ENCODE peak calls at places on chromosomes 12 and 14, in four cellular contexts. X is HCT116, O is K562, I is HepG2. V is an unnamed sample.

GRCh38 chr14:59199205-59199604 is 10.7 kb downstream of the DAAM1 start:
- DNase-seq in X (no peak), I (no peak), O (peak; percentile 8), V (no peak)

GRCh38 chr12:41076114-41076513 is 112.0 kb upstream of the PDZRN4 start:
- DNase-seq in I (no peak), O (no peak), X (no peak), V (no peak)

GRCh38 chr12:96047621-96048211 is 12.3 kb upstream of the LTA4H start:
- DNase-seq in I (peak; percentile 27), X (peak; percentile 93), O (no peak), V (no peak)

GRCh38 chr12:94427520-94428381 is 31.9 kb downstream of the CEP83 start:
- DNase-seq in I (no peak), O (no peak), X (no peak), V (no peak)

GRCh38 chr12:79954037-79954436 is 19.1 kb upstream of the PPP1R12A start:
- DNase-seq in I (no peak), X (no peak), O (no peak), V (no peak)

GRCh38 chr12:3137268-3137761 is 60.1 kb downstream of the TSPAN9 start:
- DNase-seq in I (no peak), O (no peak), X (no peak), V (no peak)

GRCh38 chr14:89617471-89618291 is 200.6 kb upstream of the FOXN3 start:
- DNase-seq in O (no peak), I (peak; percentile 12), X (no peak), V (no peak)

GRCh38 chr12:125131958-125132357 is 66.7 kb downstream of the AACS start:
- DNase-seq in X (no peak), I (no peak), O (no peak), V (no peak)

GRCh38 chr12:30585877-30586276 is 109.8 kb downstream of the IPO8 start:
- DNase-seq in I (no peak), O (no peak), X (no peak), V (no peak)

GRCh38 chr12:6539276-6540134 is 5.2 kb downstream of the GAPDH start:
- DNase-seq in X (no peak), I (no peak), O (no peak), V (no peak)

GRCh38 chr14:75279153-75279738 is 618 bp downstream of the FOS start:
- DNase-seq in O (peak; percentile 36), X (no peak), I (no peak), V (no peak)

GRCh38 chr12:111063296-111064026 is 143.1 kb upstream of the MYL2 start:
- DNase-seq in I (no peak), O (no peak), X (no peak), V (no peak)

GRCh38 chr14:55094630-55095157 is 34.4 kb upstream of the LGALS3 start:
- DNase-seq in I (no peak), X (no peak), O (no peak), V (no peak)

GRCh38 chr12:42564540-42564939 is 25.0 kb downstream of the PRICKLE1 start:
- DNase-seq in X (no peak), I (no peak), O (no peak), V (no peak)

GRCh38 chr12:47803196-47803875 is 16.4 kb downstream of the HDAC7 start:
- DNase-seq in X (no peak), I (no peak), O (no peak), V (no peak)

GRCh38 chr12:65318186-65318685 is 39.8 kb downstream of the MSRB3 start:
- DNase-seq in X (no peak), I (no peak), O (no peak), V (no peak)

GRCh38 chr14:99809376-99809775 is 16.2 kb downstream of the EML1 start:
- DNase-seq in X (no peak), O (no peak), I (no peak), V (no peak)

GRCh38 chr14:89534896-89535615 is 118.0 kb upstream of the FOXN3 start:
- DNase-seq in I (no peak), X (no peak), O (no peak), V (no peak)

GRCh38 chr12:121794532-121795028 is 1.1 kb upstream of the RHOF start:
- DNase-seq in O (peak; percentile 31), X (no peak), I (no peak), V (no peak)

GRCh38 chr12:105329926-105330282 is 587 bp upstream of the C12orf75 start:
- DNase-seq in I (no peak), X (no peak), O (no peak), V (no peak)

GRCh38 chr12:81888961-81889360 is 129.8 kb upstream of the PPFIA2 start:
- DNase-seq in O (no peak), I (no peak), X (no peak), V (no peak)

GRCh38 chr12:3538691-3539030 is 47.7 kb downstream of the PRMT8 start:
- DNase-seq in O (no peak), I (no peak), X (no peak), V (no peak)

GRCh38 chr12:96327889-96328288 is 72.3 kb downstream of the CDK17 start:
- DNase-seq in X (no peak), I (no peak), O (no peak), V (no peak)

GRCh38 chr14:94447206-94447605 is 5.4 kb downstream of the SERPINA11 start:
- DNase-seq in O (no peak), I (no peak), X (no peak), V (no peak)

GRCh38 chr12:110585231-110585799 is 2.2 kb upstream of the PPTC7 start:
- DNase-seq in O (no peak), X (no peak), I (no peak), V (no peak)

GRCh38 chr12:132124766-132125425 is 19.2 kb downstream of the DDX51 start:
- DNase-seq in O (no peak), I (no peak), X (no peak), V (no peak)

GRCh38 chr14:37641117-37641516 is 45.7 kb downstream of the TTC6 start:
- DNase-seq in O (no peak), I (no peak), X (no peak), V (no peak)

GRCh38 chr14:102875652-102876051 is 46.8 kb upstream of the AMN start:
- DNase-seq in X (no peak), I (no peak), O (no peak), V (no peak)

GRCh38 chr12:70178038-70178437 is 65.2 kb upstream of the CNOT2 start:
- DNase-seq in X (no peak), I (no peak), O (no peak), V (no peak)

GRCh38 chr14:100147181-100147631 is 12.2 kb downstream of the DEGS2 start:
- DNase-seq in X (no peak), I (no peak), O (no peak), V (no peak)

GRCh38 chr12:113863455-113863845 is 102.7 kb downstream of the RBM19 start:
- DNase-seq in I (no peak), O (peak; percentile 44), X (no peak), V (no peak)

GRCh38 chr12:110248096-110248447 is 33.0 kb upstream of the ATP2A2 start:
- DNase-seq in I (no peak), O (no peak), X (no peak), V (no peak)

GRCh38 chr14:90645842-90646443 is 170.3 kb downstream of the TTC7B start:
- DNase-seq in X (peak; percentile 55), I (peak; percentile 32), O (no peak), V (no peak)

GRCh38 chr12:80593766-80594165 is 113.7 kb upstream of the MYF6 start:
- DNase-seq in I (no peak), X (no peak), O (no peak), V (no peak)

GRCh38 chr14:103073876-103074698 is 9.9 kb upstream of the LBHD2 start:
- DNase-seq in X (no peak), I (no peak), O (no peak), V (no peak)

GRCh38 chr12:49577589-49578315 is 9.8 kb upstream of the MCRS1 start:
- DNase-seq in O (no peak), I (no peak), X (no peak), V (no peak)

GRCh38 chr14:64841121-64841611 is 38.5 kb downstream of the SPTB start:
- DNase-seq in X (peak; percentile 56), I (peak; percentile 51), O (peak; percentile 63), V (no peak)
- TF ChIP-seq TCF7L2 in X (peak; percentile 92), I (no peak), O (no peak), V (peak; percentile 70)

GRCh38 chr12:108238474-108238873 is 100.6 kb downstream of the CMKLR1 start:
- DNase-seq in X (no peak), I (no peak), O (no peak), V (no peak)

GRCh38 chr12:108236366-108236765 is 102.7 kb downstream of the CMKLR1 start:
- DNase-seq in O (no peak), I (no peak), X (no peak), V (no peak)

GRCh38 chr12:108235231-108235959 is 103.7 kb downstream of the CMKLR1 start:
- DNase-seq in O (no peak), X (no peak), I (no peak), V (no peak)

GRCh38 chr12:108239378-108239777 is 99.7 kb downstream of the CMKLR1 start:
- DNase-seq in X (no peak), I (no peak), O (no peak), V (no peak)

GRCh38 chr12:108237272-108237671 is 101.8 kb downstream of the CMKLR1 start:
- DNase-seq in O (peak; percentile 74), X (peak; percentile 40), I (peak; percentile 7), V (no peak)
- TF ChIP-seq CTCF in O (peak; percentile 78), X (peak; percentile 44), I (peak; percentile 49), V (peak; percentile 70)

GRCh38 chr14:24414077-24414476 is 15.3 kb downstream of the NYNRIN start:
- DNase-seq in I (no peak), O (no peak), X (no peak), V (no peak)
- TF ChIP-seq REST in I (no peak), O (no peak), X (no peak), V (no peak)

GRCh38 chr12:129704232-129704830 is 199.5 kb downstream of the TMEM132D start:
- DNase-seq in X (no peak), I (no peak), O (no peak), V (no peak)
- TF ChIP-seq TCF7L2 in X (no peak), I (no peak), O (no peak), V (no peak)